ENCODE peak calls at places on chromosome 4, in five cellular contexts. Z is testis, X is heart left ventricle, A is A549, S is esophagus squamous epithelium. U is an unnamed sample.

GRCh38 chr4:145824469-145824868 is 114.2 kb downstream of the ZNF827 start:
- DNase-seq in Z (no peak), X (no peak), A (no peak), S (no peak), U (no peak)

GRCh38 chr4:82489987-82490386 is 59.6 kb downstream of the ENOPH1 start:
- DNase-seq in Z (no peak), X (no peak), A (no peak), S (no peak), U (no peak)

GRCh38 chr4:87498446-87498900 is 30.7 kb downstream of the SPARCL1 start:
- DNase-seq in Z (no peak), X (no peak), A (no peak), S (no peak), U (no peak)

GRCh38 chr4:77199276-77199675 is 42.3 kb downstream of the CCNG2 start:
- DNase-seq in Z (no peak), X (no peak), A (no peak), S (no peak), U (no peak)

GRCh38 chr4:5704276-5704675 is 4.1 kb downstream of the EVC2 start:
- DNase-seq in Z (no peak), X (no peak), A (no peak), S (no peak), U (no peak)

GRCh38 chr4:173257732-173258717 is 76.1 kb downstream of the HMGB2 start:
- DNase-seq in Z (peak), X (peak), A (peak), S (no peak), U (peak)

GRCh38 chr4:8910822-8911310 is 39.2 kb upstream of the HMX1 start:
- DNase-seq in Z (peak), X (no peak), A (no peak), S (no peak), U (no peak)

GRCh38 chr4:83282049-83282535 is 2.5 kb downstream of the COQ2 start:
- DNase-seq in Z (peak), X (no peak), A (peak), S (no peak), U (no peak)

GRCh38 chr4:87961993-87962791 is 13.3 kb upstream of the SPP1 start:
- DNase-seq in Z (no peak), X (no peak), A (no peak), S (no peak), U (no peak)

GRCh38 chr4:1029536-1029935 is 18.1 kb downstream of the FGFRL1 start:
- DNase-seq in Z (no peak), X (no peak), A (no peak), S (no peak), U (no peak)

GRCh38 chr4:186189656-186190055 is 1.7 kb upstream of the CYP4V2 start:
- DNase-seq in Z (no peak), X (no peak), A (no peak), S (no peak), U (no peak)
- H3K4me3 ChIP-seq in Z (no peak), X (peak), A (no peak), S (no peak), U (no peak)

GRCh38 chr4:151717909-151718613 is 42.7 kb downstream of the GATB start:
- DNase-seq in Z (no peak), X (no peak), A (no peak), S (no peak), U (no peak)
- H3K27ac ChIP-seq in Z (no peak), X (no peak), A (no peak), S (no peak), U (no peak)

GRCh38 chr4:154559931-154560801 is 2.6 kb upstream of the FGB start:
- DNase-seq in Z (no peak), X (no peak), A (no peak), S (no peak), U (no peak)

GRCh38 chr4:154564311-154564710 is 1.5 kb downstream of the FGB start:
- DNase-seq in Z (no peak), X (no peak), A (no peak), S (no peak), U (no peak)

GRCh38 chr4:154565704-154566103 is 2.9 kb downstream of the FGB start:
- DNase-seq in Z (no peak), X (no peak), A (no peak), S (no peak), U (no peak)

GRCh38 chr4:154560824-154561231 is 2.0 kb upstream of the FGB start:
- DNase-seq in Z (no peak), X (no peak), A (no peak), S (no peak), U (no peak)

GRCh38 chr4:154562697-154563254 is at the start of gene FGB:
- DNase-seq in Z (no peak), X (no peak), A (no peak), S (no peak), U (no peak)
- TF ChIP-seq POLR2A in Z (no peak), X (no peak), A (no peak), S (no peak), U (no peak)

GRCh38 chr4:18314731-18315130 is 293.2 kb upstream of the LCORL start:
- DNase-seq in Z (no peak), X (no peak), A (no peak), S (no peak), U (no peak)

GRCh38 chr4:18319456-18319855 is 297.9 kb upstream of the LCORL start:
- DNase-seq in Z (no peak), X (no peak), A (no peak), S (no peak), U (no peak)

GRCh38 chr4:18322111-18322510 is 300.6 kb upstream of the LCORL start:
- DNase-seq in Z (no peak), X (no peak), A (no peak), S (no peak), U (no peak)

DNA sequence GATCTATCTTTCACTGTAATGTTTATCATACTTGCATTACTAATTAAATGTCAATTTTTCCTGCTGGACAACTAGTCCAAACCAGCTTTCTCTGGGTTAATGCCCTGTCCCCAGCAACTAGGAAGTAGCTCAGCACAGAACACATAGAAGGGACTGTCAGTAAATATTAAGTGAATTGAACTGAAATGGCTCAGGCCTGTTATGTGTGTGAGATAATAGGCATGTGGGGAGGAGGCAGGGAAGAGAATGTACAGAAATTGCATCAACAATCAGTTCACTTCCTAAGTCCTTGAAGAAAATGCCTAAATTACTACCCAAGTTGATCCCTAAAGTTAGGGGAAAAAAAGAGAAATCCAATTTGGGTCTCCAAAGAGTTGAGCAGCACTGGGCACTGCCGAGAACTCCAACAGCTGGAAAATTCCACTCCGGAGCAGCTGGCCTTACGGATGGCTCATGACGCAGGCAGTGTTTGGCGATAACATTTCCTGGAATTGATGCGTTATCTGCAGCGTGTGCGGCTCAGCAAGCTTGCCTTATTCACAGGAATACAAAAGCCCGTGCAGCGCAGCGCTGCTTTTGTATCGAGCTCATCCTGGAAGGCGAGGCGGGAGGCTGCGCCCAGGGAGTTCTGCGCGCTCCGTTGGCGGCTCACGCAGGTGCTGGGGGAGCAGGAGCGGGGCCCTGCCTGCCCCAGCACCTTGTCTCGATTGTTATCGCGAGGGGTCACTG is 297.3 kb upstream of the LCORL start:
- DNase-seq in Z (peak), X (peak), A (no peak), S (no peak), U (peak)
- H3K4me3 ChIP-seq in Z (peak), X (peak), A (no peak), S (peak), U (no peak)

U was measured in ovary.